ENCODE peak calls at places on chromosomes 6 and 20, in four cellular contexts. One of them, this sample, is unnamed.

GRCh38 chr6:148593813-148594170 is 153.0 kb upstream of the UST start:
- DNase-seq in Panc1: no peak
- DNase-seq in progenitor cell of endocrine pancreas: no peak
- DNase-seq in right cardiac atrium: no peak
- DNase-seq in this sample: no peak

GRCh38 chr20:41167118-41167470 is 29.8 kb downstream of the PLCG1 start:
- DNase-seq in right cardiac atrium: no peak
- DNase-seq in progenitor cell of endocrine pancreas: no peak
- DNase-seq in Panc1: no peak
- DNase-seq in this sample: no peak

GRCh38 chr6:108452725-108453195 is 108.0 kb upstream of the FOXO3 start:
- DNase-seq in Panc1: no peak
- DNase-seq in progenitor cell of endocrine pancreas: no peak
- DNase-seq in right cardiac atrium: no peak
- DNase-seq in this sample: no peak

GRCh38 chr20:51125774-51126173 is 102.9 kb upstream of the KCNG1 start:
- DNase-seq in progenitor cell of endocrine pancreas: no peak
- DNase-seq in Panc1: no peak
- DNase-seq in right cardiac atrium: peak; percentile 55
- DNase-seq in this sample: no peak

GRCh38 chr20:44448753-44449546 is 26.7 kb upstream of the TTPAL start:
- DNase-seq in Panc1: no peak
- DNase-seq in progenitor cell of endocrine pancreas: no peak
- DNase-seq in right cardiac atrium: no peak
- DNase-seq in this sample: no peak

GRCh38 chr6:33731751-33732282 is 14.9 kb downstream of the IP6K3 start:
- DNase-seq in progenitor cell of endocrine pancreas: no peak
- DNase-seq in right cardiac atrium: peak; percentile 58
- DNase-seq in Panc1: no peak
- DNase-seq in this sample: no peak

GRCh38 chr6:22886881-22887581 is 317.7 kb downstream of the HDGFL1 start:
- DNase-seq in progenitor cell of endocrine pancreas: no peak
- DNase-seq in right cardiac atrium: no peak
- DNase-seq in Panc1: no peak
- DNase-seq in this sample: no peak

GRCh38 chr20:8305449-8305978 is 173.4 kb downstream of the PLCB1 start:
- DNase-seq in progenitor cell of endocrine pancreas: peak; percentile 19
- DNase-seq in Panc1: no peak
- DNase-seq in right cardiac atrium: peak; percentile 47
- DNase-seq in this sample: peak; percentile 34

GRCh38 chr6:39892490-39893129 is 41.7 kb downstream of the MOCS1 start:
- DNase-seq in Panc1: peak; percentile 4
- DNase-seq in right cardiac atrium: peak; percentile 87
- DNase-seq in progenitor cell of endocrine pancreas: peak; percentile 60
- DNase-seq in this sample: peak; percentile 76

This sample was measured in left cardiac atrium.